ENCODE peak calls at places on chromosome 12, in five cellular contexts. One of them, this sample, is unnamed.

GRCh38 chr12:72267974-72268373 is 4.2 kb upstream of the TRHDE start:
- DNase-seq in neuronal stem cell: no peak
- DNase-seq in mesenchymal stem cell: no peak
- DNase-seq in H9: no peak
- DNase-seq in H1: no peak
- DNase-seq in this sample: no peak

GRCh38 chr12:2137707-2138106 is 84.9 kb downstream of the CACNA1C start:
- DNase-seq in neuronal stem cell: no peak
- DNase-seq in mesenchymal stem cell: no peak
- DNase-seq in H9: no peak
- DNase-seq in H1: no peak
- DNase-seq in this sample: no peak

GRCh38 chr12:2984698-2985097 is 25.5 kb downstream of the TEAD4 start:
- DNase-seq in neuronal stem cell: no peak
- DNase-seq in mesenchymal stem cell: no peak
- DNase-seq in H9: no peak
- DNase-seq in H1: no peak
- DNase-seq in this sample: no peak

GRCh38 chr12:2312156-2312555 is 259.4 kb downstream of the CACNA1C start:
- DNase-seq in neuronal stem cell: no peak
- DNase-seq in mesenchymal stem cell: no peak
- DNase-seq in H9: no peak
- DNase-seq in H1: no peak
- DNase-seq in this sample: no peak

GRCh38 chr12:77995436-77996167 is 164.9 kb downstream of the NAV3 start:
- DNase-seq in neuronal stem cell: no peak
- DNase-seq in mesenchymal stem cell: peak; percentile 74
- DNase-seq in H9: no peak
- DNase-seq in H1: no peak
- DNase-seq in this sample: no peak

GRCh38 chr12:54421175-54421872 is 2.3 kb upstream of the ITGA5 start:
- DNase-seq in neuronal stem cell: no peak
- DNase-seq in mesenchymal stem cell: peak; percentile 30
- DNase-seq in H9: no peak
- DNase-seq in H1: no peak
- DNase-seq in this sample: no peak

GRCh38 chr12:10153271-10154144 is 18.4 kb downstream of the OLR1 start:
- DNase-seq in neuronal stem cell: peak; percentile 72
- DNase-seq in mesenchymal stem cell: peak; percentile 82
- DNase-seq in H9: peak; percentile 89
- DNase-seq in H1: peak; percentile 82
- DNase-seq in this sample: peak; percentile 54

GRCh38 chr12:71397433-71397954 is 42.1 kb upstream of the LGR5 start:
- DNase-seq in neuronal stem cell: no peak
- DNase-seq in mesenchymal stem cell: peak; percentile 6
- DNase-seq in H9: no peak
- DNase-seq in H1: no peak
- DNase-seq in this sample: peak; percentile 24

GRCh38 chr12:6053541-6053940 is 70.9 kb downstream of the VWF start:
- DNase-seq in neuronal stem cell: no peak
- DNase-seq in mesenchymal stem cell: no peak
- DNase-seq in H9: no peak
- DNase-seq in H1: no peak
- DNase-seq in this sample: no peak

GRCh38 chr12:54716284-54716683 is 68.1 kb upstream of the DCD start:
- DNase-seq in neuronal stem cell: no peak
- DNase-seq in mesenchymal stem cell: no peak
- DNase-seq in H9: no peak
- DNase-seq in H1: no peak
- DNase-seq in this sample: no peak

GRCh38 chr12:122049827-122050226 is 28.1 kb downstream of the BCL7A start:
- DNase-seq in neuronal stem cell: no peak
- DNase-seq in mesenchymal stem cell: no peak
- DNase-seq in H9: no peak
- DNase-seq in H1: no peak
- DNase-seq in this sample: no peak

GRCh38 chr12:24853588-24853987 is 95.3 kb downstream of the BCAT1 start:
- DNase-seq in neuronal stem cell: no peak
- DNase-seq in mesenchymal stem cell: peak; percentile 77
- DNase-seq in H9: no peak
- DNase-seq in H1: no peak
- DNase-seq in this sample: no peak

GRCh38 chr12:76542908-76543307 is 16.7 kb downstream of the OSBPL8 start:
- DNase-seq in neuronal stem cell: no peak
- DNase-seq in mesenchymal stem cell: no peak
- DNase-seq in H9: no peak
- DNase-seq in H1: no peak
- DNase-seq in this sample: no peak

GRCh38 chr12:70007687-70008086 is 182.7 kb downstream of the MYRFL start:
- DNase-seq in neuronal stem cell: no peak
- DNase-seq in mesenchymal stem cell: no peak
- DNase-seq in H9: no peak
- DNase-seq in H1: no peak
- DNase-seq in this sample: no peak

GRCh38 chr12:67958187-67958586 is 31.1 kb upstream of the IFNG-AS1 start:
- DNase-seq in neuronal stem cell: no peak
- DNase-seq in mesenchymal stem cell: no peak
- DNase-seq in H9: no peak
- DNase-seq in H1: no peak
- DNase-seq in this sample: no peak

GRCh38 chr12:32070370-32070769 is 36.3 kb upstream of the BICD1 start:
- DNase-seq in neuronal stem cell: no peak
- DNase-seq in mesenchymal stem cell: no peak
- DNase-seq in H9: no peak
- DNase-seq in H1: no peak
- DNase-seq in this sample: no peak

GRCh38 chr12:58425481-58426392 is 484.4 kb downstream of the ATP23 start:
- DNase-seq in neuronal stem cell: peak; percentile 79
- DNase-seq in mesenchymal stem cell: peak; percentile 94
- DNase-seq in H9: peak; percentile 83
- DNase-seq in H1: no peak
- DNase-seq in this sample: no peak

GRCh38 chr12:48954781-48955501 is 2.3 kb downstream of the ARF3 start:
- DNase-seq in neuronal stem cell: no peak
- DNase-seq in mesenchymal stem cell: no peak
- DNase-seq in H9: no peak
- DNase-seq in H1: no peak
- DNase-seq in this sample: no peak
- H3K9ac ChIP-seq in neuronal stem cell: no peak overlapping the region
- H3K9ac ChIP-seq in mesenchymal stem cell: no peak overlapping the region
- H3K9ac ChIP-seq in H9: no peak overlapping the region
- H3K9ac ChIP-seq in H1: no peak overlapping the region
- H3K9ac ChIP-seq in this sample: no peak overlapping the region

GRCh38 chr12:118061876-118062791 is 1.2 kb upstream of the WSB2 start:
- DNase-seq in neuronal stem cell: peak; percentile 35
- DNase-seq in mesenchymal stem cell: peak; percentile 69
- DNase-seq in H9: peak; percentile 80
- DNase-seq in H1: peak; percentile 73
- DNase-seq in this sample: peak; percentile 72

GRCh38 chr12:118063567-118064391 is 2.8 kb upstream of the WSB2 start:
- DNase-seq in neuronal stem cell: no peak
- DNase-seq in mesenchymal stem cell: peak; percentile 37
- DNase-seq in H9: no peak
- DNase-seq in H1: no peak
- DNase-seq in this sample: no peak

GRCh38 chr12:118061011-118061875 is at the start of gene WSB2:
- DNase-seq in neuronal stem cell: peak; percentile 35
- DNase-seq in mesenchymal stem cell: peak; percentile 57
- DNase-seq in H9: peak; percentile 59
- DNase-seq in H1: peak; percentile 70
- DNase-seq in this sample: no peak

GRCh38 chr12:118065380-118065779 is 4.4 kb upstream of the WSB2 start:
- DNase-seq in neuronal stem cell: no peak
- DNase-seq in mesenchymal stem cell: no peak
- DNase-seq in H9: no peak
- DNase-seq in H1: no peak
- DNase-seq in this sample: no peak

GRCh38 chr12:118064608-118065007 is 3.6 kb upstream of the WSB2 start:
- DNase-seq in neuronal stem cell: no peak
- DNase-seq in mesenchymal stem cell: peak; percentile 24
- DNase-seq in H9: peak; percentile 51
- DNase-seq in H1: no peak
- DNase-seq in this sample: no peak
- H2BK12ac ChIP-seq in neuronal stem cell: no peak overlapping the region
- H2BK12ac ChIP-seq in mesenchymal stem cell: no peak overlapping the region
- H2BK12ac ChIP-seq in H9: no peak overlapping the region
- H2BK12ac ChIP-seq in H1: no peak overlapping the region
- H2BK12ac ChIP-seq in this sample: no peak overlapping the region

GRCh38 chr12:65302891-65303290 is 24.4 kb downstream of the MSRB3 start:
- DNase-seq in neuronal stem cell: no peak
- DNase-seq in mesenchymal stem cell: no peak
- DNase-seq in H9: no peak
- DNase-seq in H1: no peak
- DNase-seq in this sample: no peak

GRCh38 chr12:65306603-65307501 is 28.4 kb downstream of the MSRB3 start:
- DNase-seq in neuronal stem cell: no peak
- DNase-seq in mesenchymal stem cell: peak; percentile 96
- DNase-seq in H9: peak; percentile 37
- DNase-seq in H1: no peak
- DNase-seq in this sample: peak; percentile 73

GRCh38 chr12:65308001-65308400 is 29.5 kb downstream of the MSRB3 start:
- DNase-seq in neuronal stem cell: no peak
- DNase-seq in mesenchymal stem cell: peak; percentile 45
- DNase-seq in H9: no peak
- DNase-seq in H1: no peak
- DNase-seq in this sample: no peak

GRCh38 chr12:65306229-65306602 is 27.7 kb downstream of the MSRB3 start:
- DNase-seq in neuronal stem cell: no peak
- DNase-seq in mesenchymal stem cell: no peak
- DNase-seq in H9: no peak
- DNase-seq in H1: no peak
- DNase-seq in this sample: no peak

GRCh38 chr12:65305346-65305950 is 27.0 kb downstream of the MSRB3 start:
- DNase-seq in neuronal stem cell: no peak
- DNase-seq in mesenchymal stem cell: peak; percentile 45
- DNase-seq in H9: no peak
- DNase-seq in H1: no peak
- DNase-seq in this sample: no peak
- H2BK120ac ChIP-seq in neuronal stem cell: no peak overlapping the region
- H2BK120ac ChIP-seq in mesenchymal stem cell: peak overlapping the region; percentile 55
- H2BK120ac ChIP-seq in H9: no peak overlapping the region
- H2BK120ac ChIP-seq in H1: no peak overlapping the region
- H2BK120ac ChIP-seq in this sample: no peak overlapping the region

GRCh38 chr12:124453419-124454351 is 113.7 kb downstream of the NCOR2 start:
- DNase-seq in neuronal stem cell: no peak
- DNase-seq in mesenchymal stem cell: peak; percentile 91
- DNase-seq in H9: no peak
- DNase-seq in H1: no peak
- DNase-seq in this sample: peak; percentile 52

GRCh38 chr12:124455336-124455735 is 112.1 kb downstream of the NCOR2 start:
- DNase-seq in neuronal stem cell: no peak
- DNase-seq in mesenchymal stem cell: no peak
- DNase-seq in H9: no peak
- DNase-seq in H1: no peak
- DNase-seq in this sample: no peak

GRCh38 chr12:124452576-124453391 is 114.6 kb downstream of the NCOR2 start:
- DNase-seq in neuronal stem cell: no peak
- DNase-seq in mesenchymal stem cell: no peak
- DNase-seq in H9: no peak
- DNase-seq in H1: no peak
- DNase-seq in this sample: no peak

GRCh38 chr12:124454735-124455134 is 112.7 kb downstream of the NCOR2 start:
- DNase-seq in neuronal stem cell: no peak
- DNase-seq in mesenchymal stem cell: peak; percentile 85
- DNase-seq in H9: no peak
- DNase-seq in H1: no peak
- DNase-seq in this sample: peak; percentile 25

DNA sequence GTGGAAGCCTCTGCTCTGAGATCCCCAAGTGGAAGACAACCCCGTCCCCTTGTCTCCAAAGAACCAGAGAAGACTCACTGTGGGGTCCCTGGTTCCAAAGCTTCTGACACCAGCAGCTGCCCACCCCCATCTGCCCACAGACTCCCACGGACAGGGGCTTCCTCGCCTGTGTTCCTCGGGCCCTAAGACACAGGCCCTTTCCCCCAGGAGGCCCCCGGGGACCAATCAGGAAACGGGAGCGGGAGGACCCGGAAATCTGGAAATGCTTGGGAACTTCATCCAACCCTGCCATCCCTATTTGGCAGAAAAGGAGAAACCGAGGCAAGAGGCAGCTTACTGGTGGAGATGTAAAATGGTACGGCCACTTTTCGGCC is 113.1 kb downstream of the NCOR2 start:
- DNase-seq in neuronal stem cell: no peak
- DNase-seq in mesenchymal stem cell: no peak
- DNase-seq in H9: no peak
- DNase-seq in H1: no peak
- DNase-seq in this sample: no peak
- H3K9ac ChIP-seq in neuronal stem cell: no peak overlapping the region
- H3K9ac ChIP-seq in mesenchymal stem cell: peak overlapping the region; percentile 4
- H3K9ac ChIP-seq in H9: no peak overlapping the region
- H3K9ac ChIP-seq in H1: no peak overlapping the region
- H3K9ac ChIP-seq in this sample: no peak overlapping the region

This sample was measured in trophoblast cell.